ENCODE peak calls at places on chromosomes 7 and 10, in four cellular contexts. One of them, this sample, is unnamed.
A peak's percentile ranks its signal among the peaks of the same experiment; 100 is the strongest.

GRCh38 chr10:99395750-99396445 is 34.5 kb downstream of the GOT1 start:
- DNase-seq in GM12878: no peak
- DNase-seq in WTC11: no peak
- DNase-seq in HepG2: peak; percentile 89
- DNase-seq in this sample: no peak

GRCh38 chr10:26723016-26723415 is 25.5 kb downstream of the PDSS1 start:
- DNase-seq in WTC11: no peak
- DNase-seq in GM12878: no peak
- DNase-seq in HepG2: no peak
- DNase-seq in this sample: no peak

GRCh38 chr7:138738114-138738513 is 37.0 kb upstream of the SVOPL start:
- DNase-seq in GM12878: no peak
- DNase-seq in HepG2: no peak
- DNase-seq in WTC11: no peak
- DNase-seq in this sample: no peak

GRCh38 chr10:27618036-27618615 is 114.0 kb downstream of the RAB18 start:
- DNase-seq in GM12878: no peak
- DNase-seq in HepG2: no peak
- DNase-seq in WTC11: no peak
- DNase-seq in this sample: no peak

GRCh38 chr10:99328579-99329237 is 448 bp upstream of the CNNM1 start:
- DNase-seq in WTC11: peak; percentile 17
- DNase-seq in HepG2: no peak
- DNase-seq in GM12878: no peak
- DNase-seq in this sample: no peak

GRCh38 chr10:3639546-3639945 is 145.5 kb downstream of the KLF6 start:
- DNase-seq in WTC11: no peak
- DNase-seq in HepG2: no peak
- DNase-seq in GM12878: no peak
- DNase-seq in this sample: no peak

GRCh38 chr10:80552151-80552646 is 14.5 kb downstream of the SH2D4B start:
- DNase-seq in WTC11: peak; percentile 27
- DNase-seq in GM12878: no peak
- DNase-seq in HepG2: peak; percentile 19
- DNase-seq in this sample: no peak

GRCh38 chr7:7099584-7100014 is 82.7 kb upstream of the C1GALT1 start:
- DNase-seq in GM12878: no peak
- DNase-seq in WTC11: peak; percentile 84
- DNase-seq in HepG2: peak; percentile 95
- DNase-seq in this sample: peak; percentile 71

GRCh38 chr10:55668326-55668922 is 692.6 kb downstream of the ZWINT start:
- DNase-seq in HepG2: peak; percentile 18
- DNase-seq in GM12878: no peak
- DNase-seq in WTC11: peak; percentile 21
- DNase-seq in this sample: no peak

GRCh38 chr7:2810682-2811471 is 33.2 kb downstream of the GNA12 start:
- DNase-seq in GM12878: no peak
- DNase-seq in WTC11: no peak
- DNase-seq in HepG2: no peak
- DNase-seq in this sample: no peak

GRCh38 chr10:23871211-23871610 is 337.7 kb upstream of the KIAA1217 start:
- DNase-seq in GM12878: no peak
- DNase-seq in HepG2: no peak
- DNase-seq in WTC11: no peak
- DNase-seq in this sample: no peak
- TF ChIP-seq CREM in GM12878: no peak
- TF ChIP-seq CREM in HepG2: no peak
- TF ChIP-seq CREM in WTC11: no peak
- TF ChIP-seq CREM in this sample: no peak

DNA sequence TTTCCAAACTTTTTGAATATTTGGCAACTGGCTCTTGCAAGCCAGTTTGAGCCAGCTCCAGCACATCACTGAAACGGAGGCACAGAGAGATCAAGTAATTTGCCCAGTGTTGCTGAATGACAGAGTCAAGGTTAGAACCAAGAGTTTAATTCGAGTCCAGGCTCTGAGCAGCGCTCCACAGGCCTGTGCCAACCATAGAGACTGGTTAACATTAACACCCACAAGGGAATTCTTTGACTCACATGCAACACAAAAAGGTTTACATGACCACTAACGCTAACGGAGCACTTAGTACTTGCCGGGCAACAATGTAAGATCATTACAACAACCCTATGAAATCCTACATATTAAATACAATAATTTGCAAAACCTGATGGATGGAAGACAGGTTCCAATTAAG is 1.5 kb downstream of the RGS10 start:
- DNase-seq in HepG2: no peak
- DNase-seq in WTC11: no peak
- DNase-seq in GM12878: no peak
- DNase-seq in this sample: no peak
- TF ChIP-seq CREM in HepG2: no peak
- TF ChIP-seq CREM in WTC11: no peak
- TF ChIP-seq CREM in GM12878: no peak
- TF ChIP-seq CREM in this sample: no peak

DNA sequence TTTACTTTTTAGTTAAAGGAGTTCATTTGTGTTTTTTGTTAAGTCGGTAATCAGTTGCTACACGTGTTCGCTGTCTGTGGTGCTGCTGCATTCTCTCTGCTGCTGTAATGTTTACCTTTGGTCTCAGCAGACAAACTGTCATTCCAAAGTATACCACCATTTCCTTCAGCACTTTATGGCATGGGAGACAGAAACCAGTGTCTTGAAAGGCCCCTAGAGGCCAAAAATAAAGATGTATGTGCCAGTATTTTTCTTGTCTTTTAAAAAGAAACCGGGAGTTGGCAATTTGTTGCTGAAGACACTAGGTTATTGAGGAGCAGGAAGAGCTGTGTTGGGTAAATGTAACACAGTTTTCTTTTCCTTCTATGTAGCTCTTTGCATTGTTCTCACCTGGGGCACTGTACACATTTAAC is 24.1 kb downstream of the ZNF92 start:
- DNase-seq in GM12878: no peak
- DNase-seq in WTC11: no peak
- DNase-seq in HepG2: peak; percentile 86
- DNase-seq in this sample: no peak
- TF ChIP-seq CREM in GM12878: no peak
- TF ChIP-seq CREM in WTC11: no peak
- TF ChIP-seq CREM in HepG2: no peak
- TF ChIP-seq CREM in this sample: no peak

DNA sequence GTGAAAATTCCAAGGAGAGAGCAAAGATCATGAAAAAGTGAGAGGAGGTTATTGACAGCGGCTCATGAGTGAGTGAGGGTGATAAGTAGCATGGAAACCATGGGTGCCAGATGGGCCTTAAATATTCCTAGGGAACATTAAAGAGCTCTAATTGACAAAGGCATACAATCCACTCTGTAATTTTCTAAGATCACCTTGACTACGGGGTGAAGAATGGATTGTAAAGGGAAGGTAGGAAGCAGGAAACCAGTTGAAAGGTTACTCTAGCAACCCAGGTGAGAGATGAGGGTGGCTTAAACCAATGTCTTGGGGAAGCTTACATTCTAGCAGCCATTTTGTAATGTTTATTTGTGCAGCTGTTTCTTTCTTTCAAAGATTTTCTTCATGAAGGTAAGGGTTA is 75.7 kb downstream of the RSU1 start:
- DNase-seq in HepG2: no peak
- DNase-seq in GM12878: no peak
- DNase-seq in WTC11: no peak
- DNase-seq in this sample: no peak
- TF ChIP-seq CREM in HepG2: no peak
- TF ChIP-seq CREM in GM12878: no peak
- TF ChIP-seq CREM in WTC11: no peak
- TF ChIP-seq CREM in this sample: no peak

GRCh38 chr7:13852281-13852968 is 137.0 kb downstream of the ETV1 start:
- DNase-seq in HepG2: no peak
- DNase-seq in GM12878: no peak
- DNase-seq in WTC11: no peak
- DNase-seq in this sample: no peak
- TF ChIP-seq CREM in HepG2: no peak
- TF ChIP-seq CREM in GM12878: no peak
- TF ChIP-seq CREM in WTC11: no peak
- TF ChIP-seq CREM in this sample: no peak

GRCh38 chr7:25716421-25716820 is 435.6 kb upstream of the NFE2L3 start:
- DNase-seq in HepG2: no peak
- DNase-seq in WTC11: no peak
- DNase-seq in GM12878: no peak
- DNase-seq in this sample: no peak
- TF ChIP-seq CREM in HepG2: no peak
- TF ChIP-seq CREM in WTC11: no peak
- TF ChIP-seq CREM in GM12878: no peak
- TF ChIP-seq CREM in this sample: no peak

DNA sequence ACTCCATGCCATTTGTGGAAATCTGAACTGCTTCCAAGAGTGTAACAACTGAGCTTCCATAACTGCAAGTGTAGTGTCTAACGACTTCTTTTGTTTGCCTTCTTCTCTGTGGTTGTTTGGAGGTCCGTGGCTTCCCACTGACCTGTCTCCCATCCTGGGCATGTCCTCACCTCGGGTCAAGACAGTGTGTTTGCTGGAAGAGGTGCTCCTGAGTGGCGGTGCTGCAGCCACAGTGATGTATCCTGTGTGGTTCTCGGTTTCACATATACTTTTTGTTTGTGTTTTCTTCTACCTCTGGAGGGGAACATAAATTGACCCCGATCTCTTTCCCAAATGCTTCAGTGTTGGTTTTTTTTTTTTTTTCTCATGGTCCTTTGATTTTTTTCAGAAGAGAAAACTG is 84.7 kb upstream of the NPVF start:
- DNase-seq in WTC11: no peak
- DNase-seq in HepG2: no peak
- DNase-seq in GM12878: no peak
- DNase-seq in this sample: no peak
- TF ChIP-seq CREM in WTC11: no peak
- TF ChIP-seq CREM in HepG2: no peak
- TF ChIP-seq CREM in GM12878: no peak
- TF ChIP-seq CREM in this sample: no peak

DNA sequence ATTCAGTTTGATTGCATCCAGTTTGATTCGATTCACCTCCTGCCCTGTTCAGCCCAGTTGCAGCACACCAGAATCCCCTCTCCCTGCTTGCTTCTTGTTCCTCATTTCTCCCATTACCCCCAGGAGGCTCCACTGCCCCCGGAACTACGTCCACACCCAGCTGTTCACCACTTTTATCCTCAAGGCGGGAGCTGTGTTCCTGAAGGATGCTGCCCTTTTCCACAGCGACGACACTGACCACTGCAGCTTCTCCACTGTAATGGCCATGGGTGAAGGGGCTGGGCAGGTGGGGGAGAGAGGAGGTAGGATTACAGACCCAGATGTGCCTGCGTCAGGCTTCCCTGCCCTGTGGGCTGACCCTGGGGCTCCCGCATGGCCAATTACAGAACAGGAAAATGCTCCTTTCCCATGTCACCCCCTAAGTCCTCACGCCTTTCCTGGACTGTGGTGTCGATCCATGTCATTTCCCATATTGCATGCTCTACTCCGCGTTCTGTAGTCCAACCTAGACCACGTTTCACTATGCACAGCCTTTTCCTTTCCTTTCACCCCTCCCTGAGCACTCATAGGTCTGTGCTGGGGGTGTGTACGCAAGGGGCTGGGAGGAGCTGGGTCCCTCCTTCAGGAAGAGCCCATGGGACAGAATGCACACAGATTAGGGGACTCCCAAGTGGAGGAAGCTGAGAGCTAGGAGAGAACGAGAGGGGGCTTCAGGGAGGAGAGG is 8.2 kb downstream of the GHRHR start:
- DNase-seq in WTC11: no peak
- DNase-seq in HepG2: no peak
- DNase-seq in GM12878: no peak
- DNase-seq in this sample: no peak
- TF ChIP-seq CREM in WTC11: no peak
- TF ChIP-seq CREM in HepG2: no peak
- TF ChIP-seq CREM in GM12878: no peak
- TF ChIP-seq CREM in this sample: no peak